ENCODE peak calls at places on chromosomes 11 and 22, in ten cellular contexts. E, N, D, H, C, K, S, Q, O and P are unnamed samples.

GRCh38 chr11:2826679-2827056 is 58.9 kb downstream of the CDKN1C start:
- DNase-seq in E (no peak), N (no peak), D (no peak), H (no peak), C (no peak), K (no peak), S (no peak), Q (no peak), O (peak), P (no peak)

GRCh38 chr11:57323503-57324153 is 1.1 kb downstream of the TNKS1BP1 start:
- DNase-seq in E (no peak), N (no peak), D (no peak), H (no peak), C (no peak), K (no peak), S (no peak), Q (no peak), O (no peak), P (no peak)

GRCh38 chr11:79332017-79332416 is 108.8 kb downstream of the TENM4 start:
- DNase-seq in E (no peak), N (no peak), D (no peak), H (no peak), C (no peak), K (no peak), S (no peak), Q (no peak), O (no peak), P (no peak)

GRCh38 chr11:7254731-7255291 is 3.1 kb downstream of the SYT9 start:
- DNase-seq in E (no peak), N (no peak), D (no peak), H (no peak), C (no peak), K (no peak), S (no peak), Q (no peak), O (no peak), P (no peak)

GRCh38 chr11:92482502-92482901 is 257.9 kb downstream of the FAT3 start:
- DNase-seq in E (no peak), N (no peak), D (no peak), H (no peak), C (no peak), K (no peak), S (no peak), Q (no peak), O (peak), P (no peak)

GRCh38 chr11:27058456-27058855 is 17.8 kb downstream of the BBOX1 start:
- DNase-seq in E (no peak), N (no peak), D (no peak), H (no peak), C (no peak), K (no peak), S (no peak), Q (no peak), O (no peak), P (no peak)

GRCh38 chr11:22459053-22459452 is 120.9 kb downstream of the SLC17A6 start:
- DNase-seq in E (no peak), N (no peak), D (no peak), H (no peak), C (no peak), K (peak), S (no peak), Q (peak), O (peak), P (no peak)

GRCh38 chr11:13720940-13721339 is 52.5 kb downstream of the FAR1 start:
- DNase-seq in E (no peak), N (no peak), D (no peak), H (no peak), C (no peak), K (no peak), S (no peak), Q (no peak), O (no peak), P (no peak)

GRCh38 chr11:10930224-10930960 is 72.5 kb upstream of the ZBED5 start:
- DNase-seq in E (no peak), N (peak), D (no peak), H (no peak), C (peak), K (peak), S (no peak), Q (no peak), O (peak), P (no peak)

GRCh38 chr11:29310016-29310415 is 706.8 kb downstream of the KCNA4 start:
- DNase-seq in E (no peak), N (no peak), D (no peak), H (no peak), C (no peak), K (no peak), S (no peak), Q (peak), O (no peak), P (no peak)

GRCh38 chr22:17578129-17578754 is 14.9 kb downstream of the SLC25A18 start:
- DNase-seq in E (no peak), N (no peak), D (no peak), H (no peak), C (no peak), K (peak), S (peak), Q (no peak), O (no peak), P (no peak)

GRCh38 chr22:29769723-29770321 is 2.7 kb downstream of the UQCR10 start:
- DNase-seq in E (no peak), N (no peak), D (no peak), H (no peak), C (no peak), K (no peak), S (no peak), Q (no peak), O (no peak), P (no peak)

GRCh38 chr11:45087301-45087700 is 59.1 kb upstream of the PRDM11 start:
- DNase-seq in E (no peak), N (no peak), D (no peak), H (no peak), C (no peak), K (no peak), S (no peak), Q (no peak), O (no peak), P (no peak)

GRCh38 chr11:8809605-8810272 is 101.2 kb upstream of the AKIP1 start:
- DNase-seq in E (no peak), N (no peak), D (no peak), H (peak), C (no peak), K (peak), S (no peak), Q (no peak), O (no peak), P (no peak)

GRCh38 chr11:113137735-113138529 is 176.5 kb upstream of the TTC12 start:
- DNase-seq in E (no peak), N (no peak), D (no peak), H (peak), C (no peak), K (peak), S (no peak), Q (no peak), O (no peak), P (no peak)

GRCh38 chr11:78251083-78251699 is 62.5 kb downstream of the USP35 start:
- DNase-seq in E (no peak), N (no peak), D (no peak), H (no peak), C (no peak), K (no peak), S (no peak), Q (peak), O (no peak), P (no peak)

GRCh38 chr22:30196141-30196866 is 50.3 kb downstream of the LIF start:
- DNase-seq in E (no peak), N (peak), D (peak), H (no peak), C (peak), K (peak), S (no peak), Q (peak), O (peak), P (peak)

GRCh38 chr11:78684377-78684776 is 109.7 kb upstream of the NARS2 start:
- DNase-seq in E (no peak), N (no peak), D (no peak), H (no peak), C (no peak), K (peak), S (no peak), Q (no peak), O (peak), P (no peak)

GRCh38 chr11:83124631-83125424 is 32.1 kb upstream of the PCF11 start:
- DNase-seq in E (no peak), N (no peak), D (no peak), H (no peak), C (no peak), K (no peak), S (no peak), Q (no peak), O (no peak), P (no peak)

GRCh38 chr11:9847636-9848035 is 183.8 kb downstream of the SWAP70 start:
- DNase-seq in E (no peak), N (no peak), D (no peak), H (no peak), C (no peak), K (no peak), S (no peak), Q (no peak), O (no peak), P (no peak)

GRCh38 chr11:75733346-75734107 is 15.9 kb downstream of the MOGAT2 start:
- DNase-seq in E (no peak), N (no peak), D (no peak), H (peak), C (no peak), K (peak), S (no peak), Q (no peak), O (no peak), P (no peak)

GRCh38 chr11:71282581-71283351 is 30.4 kb upstream of the SHANK2 start:
- DNase-seq in E (no peak), N (no peak), D (no peak), H (no peak), C (no peak), K (no peak), S (no peak), Q (no peak), O (no peak), P (no peak)

GRCh38 chr11:10387209-10388083 is 67.6 kb upstream of the AMPD3 start:
- DNase-seq in E (no peak), N (no peak), D (no peak), H (no peak), C (no peak), K (peak), S (no peak), Q (no peak), O (no peak), P (no peak)

GRCh38 chr22:48827904-48828555 is 999.6 kb downstream of the BRD1 start:
- DNase-seq in E (no peak), N (peak), D (no peak), H (no peak), C (no peak), K (no peak), S (no peak), Q (no peak), O (no peak), P (no peak)

GRCh38 chr11:2419638-2420501 is 19.3 kb downstream of the TSSC4 start:
- DNase-seq in E (peak), N (peak), D (peak), H (peak), C (peak), K (peak), S (peak), Q (no peak), O (peak), P (peak)

GRCh38 chr22:29344137-29344536 is 28.6 kb upstream of the RASL10A start:
- DNase-seq in E (no peak), N (no peak), D (no peak), H (peak), C (no peak), K (peak), S (peak), Q (peak), O (peak), P (no peak)

GRCh38 chr11:45108070-45109064 is 38.1 kb upstream of the PRDM11 start:
- DNase-seq in E (no peak), N (no peak), D (no peak), H (no peak), C (no peak), K (no peak), S (no peak), Q (no peak), O (no peak), P (no peak)

GRCh38 chr11:3014943-3015342 is 22.8 kb upstream of the NAP1L4 start:
- DNase-seq in E (no peak), N (no peak), D (no peak), H (no peak), C (no peak), K (no peak), S (no peak), Q (no peak), O (no peak), P (no peak)

GRCh38 chr11:1890856-1891830 is 552 bp downstream of the PRR33 start:
- DNase-seq in E (no peak), N (peak), D (no peak), H (peak), C (no peak), K (no peak), S (no peak), Q (no peak), O (no peak), P (no peak)

GRCh38 chr11:69241844-69242582 is 51.9 kb upstream of the MYEOV start:
- DNase-seq in E (no peak), N (no peak), D (no peak), H (no peak), C (no peak), K (no peak), S (no peak), Q (no peak), O (no peak), P (no peak)

GRCh38 chr11:71963468-71963867 is 34.6 kb downstream of the RNF121 start:
- DNase-seq in E (no peak), N (no peak), D (no peak), H (no peak), C (no peak), K (no peak), S (no peak), Q (no peak), O (no peak), P (no peak)

GRCh38 chr11:72441647-72442267 is 7.4 kb upstream of the CLPB start:
- DNase-seq in E (no peak), N (no peak), D (no peak), H (no peak), C (no peak), K (peak), S (no peak), Q (no peak), O (no peak), P (no peak)

GRCh38 chr11:122720482-122720881 is 65.0 kb downstream of the UBASH3B start:
- DNase-seq in E (no peak), N (no peak), D (no peak), H (no peak), C (no peak), K (no peak), S (no peak), Q (no peak), O (peak), P (no peak)

GRCh38 chr11:16158426-16158994 is 197.8 kb downstream of the SOX6 start:
- DNase-seq in E (no peak), N (no peak), D (no peak), H (no peak), C (no peak), K (no peak), S (no peak), Q (no peak), O (no peak), P (no peak)

GRCh38 chr11:45885274-45885920 is at the start of gene MAPK8IP1:
- DNase-seq in E (peak), N (peak), D (peak), H (peak), C (peak), K (peak), S (peak), Q (no peak), O (peak), P (peak)

GRCh38 chr11:68878022-68878421 is 25.6 kb downstream of the MRPL21 start:
- DNase-seq in E (no peak), N (no peak), D (no peak), H (no peak), C (no peak), K (no peak), S (no peak), Q (no peak), O (no peak), P (no peak)

GRCh38 chr22:40121463-40121862 is 56.3 kb upstream of the TNRC6B start:
- DNase-seq in E (no peak), N (no peak), D (no peak), H (no peak), C (no peak), K (peak), S (no peak), Q (no peak), O (peak), P (no peak)

GRCh38 chr11:5967708-5968107 is 586 bp downstream of the OR56A5 start:
- DNase-seq in E (no peak), N (no peak), D (no peak), H (no peak), C (no peak), K (no peak), S (no peak), Q (no peak), O (no peak), P (no peak)

GRCh38 chr22:35425546-35425945 is 25.6 kb downstream of the MCM5 start:
- DNase-seq in E (no peak), N (no peak), D (no peak), H (no peak), C (no peak), K (no peak), S (no peak), Q (no peak), O (no peak), P (no peak)